ENCODE peak calls at places on chromosomes 6 and 20, in five cellular contexts. O is H1, R is K562, M is GM12891, E is HepG2. K is an unnamed sample.

GRCh38 chr6:84094050-84094435 is 60.5 kb downstream of the MRAP2 start:
- DNase-seq in O (no peak), R (no peak), M (no peak), E (no peak), K (no peak)

GRCh38 chr6:165837948-165838745 is 175.1 kb upstream of the PDE10A start:
- DNase-seq in O (no peak), R (no peak), M (no peak), E (no peak), K (no peak)

GRCh38 chr6:52910091-52910490 is 593 bp upstream of the GSTA3 start:
- DNase-seq in O (no peak), R (no peak), M (no peak), E (no peak), K (no peak)

GRCh38 chr20:61738601-61739069 is 327.0 kb downstream of the TAF4 start:
- DNase-seq in O (no peak), R (no peak), M (no peak), E (no peak), K (no peak)

GRCh38 chr6:128275030-128275429 is 245.4 kb downstream of the PTPRK start:
- DNase-seq in O (no peak), R (no peak), M (no peak), E (no peak), K (no peak)

GRCh38 chr6:86154852-86155251 is 512.2 kb upstream of the SYNCRIP start:
- DNase-seq in O (no peak), R (no peak), M (no peak), E (no peak), K (no peak)

GRCh38 chr20:45946149-45946970 is 11.9 kb downstream of the PCIF1 start:
- DNase-seq in O (no peak), R (no peak), M (no peak), E (peak; percentile 97), K (no peak)

GRCh38 chr20:22815584-22815983 is 219.5 kb upstream of the SSTR4 start:
- DNase-seq in O (no peak), R (no peak), M (no peak), E (no peak), K (no peak)

GRCh38 chr6:11413112-11413687 is 124.3 kb upstream of the TMEM170B start:
- DNase-seq in O (no peak), R (no peak), M (no peak), E (no peak), K (no peak)

GRCh38 chr6:42714098-42714761 is 8.2 kb downstream of the PRPH2 start:
- DNase-seq in O (no peak), R (no peak), M (no peak), E (no peak), K (no peak)

GRCh38 chr6:39228111-39228971 is 934 bp downstream of the KCNK5 start:
- DNase-seq in O (no peak), R (peak; percentile 64), M (no peak), E (no peak), K (no peak)

GRCh38 chr6:39227476-39227875 is 1.8 kb downstream of the KCNK5 start:
- DNase-seq in O (no peak), R (no peak), M (no peak), E (no peak), K (no peak)

GRCh38 chr6:39226606-39227300 is 2.5 kb downstream of the KCNK5 start:
- DNase-seq in O (no peak), R (no peak), M (no peak), E (no peak), K (no peak)

GRCh38 chr6:39231386-39231785 is 2.1 kb upstream of the KCNK5 start:
- DNase-seq in O (no peak), R (no peak), M (no peak), E (no peak), K (no peak)

DNA sequence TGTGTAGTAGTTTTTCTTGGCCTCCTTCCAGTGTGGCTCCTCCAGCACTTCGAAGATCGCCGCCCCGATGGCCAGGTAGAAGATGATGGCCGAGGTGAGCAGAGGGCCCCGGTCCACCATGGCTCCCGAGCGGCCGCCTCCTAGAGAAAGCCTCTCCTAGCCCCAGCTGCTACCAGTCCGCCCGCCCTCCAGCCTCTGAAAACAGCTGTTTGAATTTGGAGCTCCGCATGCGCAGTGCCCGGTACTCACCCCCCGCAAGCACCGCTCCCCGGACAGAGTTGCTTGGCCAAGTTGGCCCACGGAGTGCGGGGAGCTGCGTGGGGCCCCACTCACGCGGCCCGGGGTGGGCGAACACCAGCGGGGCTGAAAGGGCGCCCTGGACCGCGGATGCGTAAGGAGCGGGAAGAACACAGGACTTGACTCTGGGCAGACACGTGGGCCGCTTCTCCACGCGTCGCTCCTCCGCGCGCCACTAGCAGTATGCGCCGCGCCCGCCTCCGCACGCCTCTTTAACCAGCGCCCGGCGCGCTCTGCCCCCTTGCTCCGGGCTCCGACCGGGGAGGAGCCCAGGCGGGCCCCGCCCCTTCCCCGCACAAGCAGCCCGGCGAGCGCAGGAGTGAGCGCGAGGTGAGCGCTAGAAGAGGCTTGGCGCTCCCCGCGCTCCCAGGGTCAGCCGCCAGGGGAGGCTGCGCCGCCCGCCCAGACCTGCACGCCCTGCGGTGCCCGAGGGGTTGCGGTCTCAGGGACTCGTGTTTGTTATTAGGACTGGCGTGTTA is at the start of gene KCNK5:
- DNase-seq in O (peak; percentile 93), R (peak; percentile 98), M (peak; percentile 95), E (peak; percentile 13), K (peak; percentile 83)
- TF ChIP-seq POLR2A in O (peak; percentile 77), R (peak; percentile 96), M (peak; percentile 65), E (no peak), K (peak; percentile 67)

DNA sequence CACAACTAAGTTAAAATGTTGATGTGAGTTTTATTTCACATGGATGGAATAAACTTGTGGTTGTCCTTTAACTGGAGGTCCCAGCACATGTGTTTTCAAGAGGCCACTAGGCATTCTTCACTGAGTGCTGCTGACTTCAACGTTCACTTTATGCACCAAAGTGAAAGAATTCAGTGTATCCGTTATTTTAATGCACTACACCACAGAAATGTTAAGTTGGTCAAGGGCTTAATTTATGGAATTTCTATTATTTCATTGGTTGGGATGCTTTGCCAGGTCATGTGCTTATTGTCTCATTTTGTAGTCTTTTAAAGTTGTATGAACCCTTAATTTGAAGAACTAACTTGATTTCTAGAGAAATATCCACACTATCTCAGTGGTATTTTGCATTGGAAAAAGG is 106.4 kb downstream of the PPP1R14C start:
- DNase-seq in O (no peak), R (no peak), M (no peak), E (no peak), K (no peak)
- TF ChIP-seq TAF1 in O (no peak), R (no peak), M (no peak), E (no peak), K (no peak)

DNA sequence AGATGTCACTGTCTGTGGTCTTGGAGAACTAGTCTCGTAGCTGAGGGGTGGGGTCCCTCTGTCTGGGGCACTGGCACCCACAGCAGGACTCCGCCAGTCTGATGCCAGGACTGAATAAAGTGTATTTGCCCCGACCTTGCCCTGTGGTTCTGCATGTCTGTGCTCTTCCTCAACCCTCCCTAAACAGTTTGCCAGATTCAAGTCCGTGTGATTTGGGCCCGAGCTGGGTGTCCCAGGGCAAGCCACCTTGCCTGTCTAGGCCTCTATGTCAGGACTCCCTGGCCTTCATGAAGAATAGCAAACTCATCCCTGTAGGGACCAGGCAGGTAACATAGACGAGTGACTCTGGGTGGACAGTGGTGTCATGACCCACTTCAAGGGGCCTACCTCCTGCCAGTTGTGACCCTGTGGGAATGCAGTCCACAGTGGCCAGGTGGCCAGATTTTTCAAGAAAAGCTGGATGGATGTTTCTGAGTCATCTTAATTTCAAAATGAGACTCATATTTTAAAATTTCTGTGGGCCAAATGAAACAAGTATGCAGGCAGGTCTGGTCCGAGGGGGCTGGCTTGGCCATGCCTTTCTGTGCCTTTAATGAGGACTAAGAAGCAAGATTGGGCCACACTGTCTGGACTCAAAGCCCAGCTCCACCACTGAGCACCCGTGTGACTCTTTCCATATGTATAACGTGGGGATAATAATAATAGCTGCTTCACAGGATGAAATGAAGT is 3.4 kb downstream of the SOX12 start:
- DNase-seq in O (no peak), R (no peak), M (no peak), E (no peak), K (no peak)
- TF ChIP-seq POLR2A in O (no peak), R (peak; percentile 5), M (no peak), E (no peak), K (no peak)

DNA sequence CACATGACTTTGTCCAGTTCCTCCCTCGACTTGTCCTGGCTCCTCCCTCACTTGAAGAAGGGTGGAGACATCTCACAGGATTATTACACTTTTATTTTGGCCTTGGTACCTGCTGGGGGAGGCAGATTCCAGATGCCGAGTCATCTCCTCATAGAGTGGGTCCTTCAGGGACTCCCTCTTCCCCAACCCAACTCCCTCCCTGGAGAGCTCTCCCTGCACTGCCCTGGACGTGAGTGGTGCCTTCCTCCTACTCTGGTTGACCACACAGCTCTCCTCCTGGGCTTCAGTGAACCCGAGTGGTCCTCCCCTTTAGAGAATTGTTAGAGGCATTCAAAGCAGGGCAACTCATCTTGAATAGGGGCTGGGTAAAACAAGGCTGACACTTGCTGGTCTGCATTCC is 40.9 kb upstream of the MC3R start:
- DNase-seq in O (no peak), R (no peak), M (no peak), E (no peak), K (no peak)
- TF ChIP-seq TAF1 in O (no peak), R (no peak), M (no peak), E (no peak), K (no peak)

GRCh38 chr6:27144740-27145079 is 102.8 kb upstream of the PRSS16 start:
- DNase-seq in O (no peak), R (no peak), M (no peak), E (no peak), K (no peak)

GRCh38 chr6:27148404-27148795 is 99.1 kb upstream of the PRSS16 start:
- DNase-seq in O (no peak), R (no peak), M (no peak), E (no peak), K (no peak)

GRCh38 chr6:27145731-27146455 is 101.6 kb upstream of the PRSS16 start:
- DNase-seq in O (peak; percentile 63), R (no peak), M (no peak), E (peak; percentile 43), K (no peak)

GRCh38 chr6:27149140-27149539 is 98.4 kb upstream of the PRSS16 start:
- DNase-seq in O (no peak), R (no peak), M (no peak), E (no peak), K (no peak)

DNA sequence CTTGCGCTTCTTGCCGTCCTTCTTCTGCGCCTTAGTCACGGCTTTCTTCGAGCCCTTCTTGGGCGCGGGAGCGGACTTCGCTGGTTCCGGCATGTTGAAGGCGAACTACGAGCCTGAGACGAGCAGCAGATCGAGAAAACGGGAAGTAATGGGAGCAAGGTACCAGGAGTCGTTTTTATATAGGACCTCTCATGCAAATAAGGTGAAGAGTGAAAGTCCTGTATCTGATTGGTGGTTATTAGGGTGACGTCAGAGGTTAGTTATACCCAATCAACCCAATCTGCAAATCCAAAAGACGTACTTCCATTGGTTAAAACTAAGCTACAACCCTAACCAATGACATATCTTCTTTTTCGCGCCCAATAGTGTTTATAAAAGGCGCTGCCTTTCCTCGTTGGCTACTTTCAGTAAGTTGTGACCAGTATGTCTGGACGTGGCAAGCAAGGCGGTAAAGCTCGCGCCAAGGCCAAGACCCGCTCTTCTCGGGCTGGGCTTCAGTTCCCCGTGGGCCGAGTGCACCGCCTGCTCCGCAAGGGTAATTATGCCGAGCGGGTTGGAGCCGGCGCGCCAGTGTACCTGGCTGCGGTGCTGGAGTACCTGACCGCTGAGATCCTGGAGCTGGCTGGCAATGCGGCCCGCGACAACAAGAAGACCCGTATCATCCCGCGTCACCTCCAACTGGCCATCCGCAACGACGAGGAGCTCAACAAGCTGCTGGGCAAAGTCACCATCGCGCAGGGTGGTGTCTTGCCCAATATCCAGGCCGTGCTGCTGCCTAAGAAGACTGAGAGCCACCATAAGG is 100.6 kb upstream of the PRSS16 start:
- DNase-seq in O (peak; percentile 93), R (peak; percentile 99), M (no peak), E (peak; percentile 70), K (peak; percentile 63)
- TF ChIP-seq POLR2A in O (peak; percentile 99), R (peak; percentile 100), M (peak; percentile 96), E (peak; percentile 86), K (peak; percentile 92)

K was measured in GM12892.